ENCODE peak calls at places on chromosomes 13 and 19, in four cellular contexts. D, Z, M and V are unnamed samples.

GRCh38 chr13:99380921-99381645 is 73.9 kb upstream of the GPR183 start:
- DNase-seq in D (no peak), Z (no peak), M (no peak), V (no peak)

GRCh38 chr13:74675185-74675584 is 541.0 kb upstream of the KLF12 start:
- DNase-seq in D (no peak), Z (no peak), M (no peak), V (no peak)

GRCh38 chr13:33321686-33322473 is 36.3 kb upstream of the STARD13 start:
- DNase-seq in D (no peak), Z (no peak), M (no peak), V (no peak)

GRCh38 chr19:1849132-1849474 is 820 bp upstream of the REXO1 start:
- DNase-seq in D (no peak), Z (no peak), M (no peak), V (no peak)

GRCh38 chr19:23070353-23070781 is 46.5 kb upstream of the ZNF730 start:
- DNase-seq in D (no peak), Z (no peak), M (peak; percentile 61), V (peak; percentile 79)

GRCh38 chr19:5345895-5346386 is 5.3 kb upstream of the PTPRS start:
- DNase-seq in D (no peak), Z (no peak), M (no peak), V (no peak)

GRCh38 chr13:45861352-45861751 is 9.8 kb upstream of the SIAH3 start:
- DNase-seq in D (no peak), Z (no peak), M (no peak), V (no peak)

GRCh38 chr13:92414851-92415250 is 811.8 kb upstream of the GPC6 start:
- DNase-seq in D (no peak), Z (no peak), M (no peak), V (no peak)

GRCh38 chr13:109760951-109761350 is 25.4 kb downstream of the IRS2 start:
- DNase-seq in D (no peak), Z (no peak), M (no peak), V (no peak)

GRCh38 chr19:48565090-48565489 is 13.1 kb downstream of the SULT2B1 start:
- DNase-seq in D (no peak), Z (no peak), M (no peak), V (no peak)

GRCh38 chr19:1668339-1669123 is 16.1 kb upstream of the TCF3 start:
- DNase-seq in D (no peak), Z (peak; percentile 32), M (no peak), V (no peak)

GRCh38 chr13:60012503-60012902 is 151.2 kb downstream of the DIAPH3 start:
- DNase-seq in D (no peak), Z (no peak), M (no peak), V (no peak)